ENCODE peak calls at places on chromosomes 12 and 14, in six cellular contexts. G is H1, E is HepG2, R is SK-N-SH, N is GM12878, W is K562. B is an unnamed sample.

GRCh38 chr12:27555316-27555715 is 31.3 kb downstream of the PPFIBP1 start:
- DNase-seq in G (no peak), R (no peak), N (no peak), W (no peak), E (no peak), B (no peak)

GRCh38 chr12:115155665-115156645 is 472.0 kb upstream of the TBX3 start:
- DNase-seq in N (no peak), G (no peak), E (no peak), W (no peak), R (no peak), B (peak; percentile 50)

GRCh38 chr12:118292836-118293235 is 79.9 kb downstream of the TAOK3 start:
- DNase-seq in R (no peak), W (no peak), E (no peak), N (no peak), G (no peak), B (no peak)

GRCh38 chr12:132908145-132909029 is 21.0 kb upstream of the CHFR start:
- DNase-seq in W (peak; percentile 47), N (peak; percentile 89), R (peak; percentile 96), E (no peak), G (peak; percentile 97), B (no peak)

GRCh38 chr14:105414456-105415371 is 4.9 kb upstream of the MTA1 start:
- DNase-seq in N (no peak), W (peak; percentile 77), G (no peak), R (peak; percentile 94), E (peak; percentile 22), B (peak; percentile 82)

GRCh38 chr14:51513281-51513680 is 138.4 kb upstream of the FRMD6 start:
- DNase-seq in W (no peak), G (no peak), N (no peak), E (no peak), R (no peak), B (no peak)

GRCh38 chr14:83467811-83468210 is 1934.2 kb upstream of the SEL1L start:
- DNase-seq in N (no peak), E (no peak), W (no peak), G (no peak), R (no peak), B (no peak)

GRCh38 chr12:117875652-117876491 is 92.9 kb downstream of the KSR2 start:
- DNase-seq in G (peak; percentile 49), W (peak; percentile 24), N (no peak), R (peak; percentile 33), E (no peak), B (no peak)

GRCh38 chr12:131007031-131007793 is 53.5 kb downstream of the ADGRD1 start:
- DNase-seq in R (peak; percentile 89), E (peak; percentile 25), N (no peak), G (no peak), W (no peak), B (no peak)

GRCh38 chr12:92544321-92544720 is 158.5 kb upstream of the PLEKHG7 start:
- DNase-seq in E (no peak), G (no peak), W (no peak), R (no peak), N (no peak), B (no peak)

GRCh38 chr14:43338713-43339112 is 1168.4 kb downstream of the FSCB start:
- DNase-seq in W (no peak), G (no peak), N (no peak), E (no peak), R (no peak), B (no peak)

GRCh38 chr12:114691810-114692557 is 8.0 kb upstream of the TBX3 start:
- DNase-seq in N (no peak), W (no peak), G (no peak), E (no peak), R (peak; percentile 11), B (no peak)

GRCh38 chr14:59688224-59689170 is 111.9 kb upstream of the CCDC175 start:
- DNase-seq in E (peak; percentile 20), R (peak; percentile 38), G (peak; percentile 19), N (no peak), W (peak; percentile 9), B (peak; percentile 15)

GRCh38 chr14:52914295-52914694 is 36.6 kb downstream of the FERMT2 start:
- DNase-seq in W (no peak), N (no peak), G (no peak), E (no peak), R (no peak), B (no peak)

GRCh38 chr12:41189395-41190251 is 1.5 kb downstream of the PDZRN4 start:
- DNase-seq in E (no peak), N (no peak), G (no peak), W (no peak), R (peak; percentile 35), B (no peak)

GRCh38 chr12:41907036-41907435 is 237.6 kb downstream of the GXYLT1 start:
- DNase-seq in R (no peak), W (no peak), G (no peak), N (no peak), E (no peak), B (no peak)

GRCh38 chr14:72883963-72884362 is 9.9 kb downstream of the DPF3 start:
- DNase-seq in N (peak; percentile 60), E (no peak), R (no peak), W (no peak), G (no peak), B (no peak)

GRCh38 chr14:76776306-76777251 is 15.3 kb downstream of the VASH1 start:
- DNase-seq in G (no peak), N (no peak), W (peak; percentile 17), R (no peak), E (peak; percentile 29), B (no peak)

GRCh38 chr14:85447883-85448282 is 82.1 kb upstream of the FLRT2 start:
- DNase-seq in G (no peak), N (no peak), W (no peak), R (no peak), E (no peak), B (no peak)

GRCh38 chr12:13203028-13203922 is 6.7 kb downstream of the EMP1 start:
- DNase-seq in G (peak; percentile 60), R (peak; percentile 25), W (peak; percentile 8), N (no peak), E (no peak), B (no peak)

GRCh38 chr12:67025543-67026114 is 243.5 kb upstream of the CAND1 start:
- DNase-seq in E (peak; percentile 25), W (peak; percentile 80), G (peak; percentile 44), R (peak; percentile 57), N (no peak), B (peak; percentile 45)

GRCh38 chr12:59431266-59431665 is 164.6 kb upstream of the SLC16A7 start:
- DNase-seq in R (no peak), E (no peak), N (no peak), G (no peak), W (no peak), B (no peak)

DNA sequence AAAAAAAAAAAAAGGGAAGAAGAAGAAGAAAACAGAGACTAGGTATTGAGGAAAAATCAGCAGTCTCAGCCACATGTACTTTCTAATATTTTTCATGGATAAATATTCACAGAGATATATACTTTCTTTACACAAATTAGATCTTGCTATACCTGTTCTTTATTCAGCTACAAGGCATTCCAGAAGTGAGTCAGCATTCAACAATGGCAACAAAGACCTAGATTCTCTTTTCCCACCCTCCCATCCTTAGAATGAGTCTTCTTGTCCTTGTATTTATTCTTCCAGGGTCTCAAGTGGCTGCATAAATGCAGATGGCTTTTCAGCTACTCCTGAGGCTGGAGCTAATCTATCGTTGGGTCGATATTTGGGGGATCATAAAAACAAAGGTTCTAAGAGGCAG is 93.0 kb downstream of the NT5DC3 start:
- DNase-seq in E (no peak), W (no peak), N (no peak), R (no peak), G (no peak), B (no peak)
- TF ChIP-seq USF2 in E (no peak), W (no peak), N (no peak), R (no peak), G (no peak), B (no peak)

GRCh38 chr14:94974893-94975292 is 182.4 kb downstream of the DICER1 start:
- DNase-seq in W (no peak), N (no peak), R (no peak), E (no peak), G (no peak), B (no peak)

GRCh38 chr14:94970937-94971730 is 186.2 kb downstream of the DICER1 start:
- DNase-seq in N (no peak), E (no peak), W (no peak), R (no peak), G (no peak), B (no peak)

GRCh38 chr14:94974422-94974821 is 182.9 kb downstream of the DICER1 start:
- DNase-seq in G (no peak), W (no peak), N (no peak), R (no peak), E (no peak), B (no peak)

GRCh38 chr14:94969766-94970165 is 187.6 kb downstream of the DICER1 start:
- DNase-seq in G (no peak), N (no peak), W (no peak), E (no peak), R (no peak), B (no peak)

GRCh38 chr14:94971750-94972149 is 185.6 kb downstream of the DICER1 start:
- DNase-seq in G (no peak), E (no peak), W (no peak), N (no peak), R (no peak), B (no peak)
- TF ChIP-seq EP300 in G (no peak), E (no peak), W (no peak), N (no peak), R (no peak), B (no peak)

GRCh38 chr14:33469898-33470297 is 481.0 kb downstream of the EGLN3 start:
- DNase-seq in E (no peak), N (no peak), G (no peak), R (no peak), W (no peak), B (no peak)

GRCh38 chr14:33480589-33481184 is 470.2 kb downstream of the EGLN3 start:
- DNase-seq in R (peak; percentile 15), N (no peak), G (no peak), W (no peak), E (no peak), B (no peak)

GRCh38 chr14:33477752-33478151 is 473.1 kb downstream of the EGLN3 start:
- DNase-seq in E (no peak), G (no peak), N (no peak), W (no peak), R (no peak), B (no peak)

GRCh38 chr14:33475623-33476022 is 475.3 kb downstream of the EGLN3 start:
- DNase-seq in G (peak; percentile 73), W (no peak), N (no peak), E (peak; percentile 58), R (peak; percentile 56), B (no peak)
- TF ChIP-seq USF2 in G (no peak), W (no peak), N (no peak), E (no peak), R (no peak), B (no peak)

DNA sequence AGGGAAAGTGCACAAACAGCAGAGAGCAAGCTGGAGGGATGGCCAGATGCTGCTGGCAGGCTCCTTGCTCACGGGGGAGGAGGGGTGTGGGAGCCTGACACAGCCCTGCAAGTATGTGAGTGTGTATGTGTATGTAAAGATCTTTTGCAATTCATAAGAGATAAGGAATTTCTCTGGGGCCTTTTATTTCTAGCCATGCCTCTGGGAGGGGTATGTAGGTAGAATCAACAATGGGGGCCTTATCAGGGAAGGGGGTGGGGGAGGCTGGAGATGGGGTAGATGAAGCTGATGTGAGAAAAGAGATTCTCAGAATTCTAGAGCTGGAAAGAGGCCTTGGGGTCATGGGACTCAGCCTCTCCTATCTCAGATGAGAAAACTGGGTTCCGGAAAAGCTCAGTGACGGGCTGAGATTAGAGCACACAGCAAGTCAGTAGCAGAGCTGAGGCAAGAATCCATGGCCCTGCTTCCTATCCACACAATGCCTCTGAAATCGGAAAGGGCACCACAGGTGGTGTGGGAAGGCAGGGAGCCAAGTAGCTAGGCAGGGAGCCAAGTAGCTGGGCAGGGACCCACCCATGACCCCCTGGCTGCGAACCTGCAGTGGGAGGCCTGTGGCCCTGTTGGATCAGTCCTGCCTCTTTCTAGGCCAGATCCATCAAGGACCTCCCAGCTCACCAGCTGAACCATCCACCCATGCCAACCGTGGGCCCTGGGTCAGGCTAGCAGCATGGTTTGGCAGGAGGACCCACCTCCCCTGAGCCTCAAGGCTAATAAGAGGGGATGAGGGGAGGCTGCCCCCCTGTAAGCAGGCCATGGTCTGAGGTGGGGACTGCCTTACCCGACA is 54.7 kb downstream of the PLEKHG3 start:
- DNase-seq in W (no peak), N (no peak), R (peak; percentile 84), G (no peak), E (peak; percentile 72), B (peak; percentile 82)
- TF ChIP-seq EP300 in W (no peak), N (no peak), R (no peak), G (no peak), E (no peak), B (peak; percentile 63)